ENCODE peak calls at places on chromosome 2, in five cellular contexts. M, K, F, T and H are unnamed samples.

GRCh38 chr2:220556658-220557057 is 929.2 kb downstream of the SLC4A3 start:
- DNase-seq in M (peak; percentile 43), K (no peak), F (peak; percentile 32), T (no peak), H (no peak)

GRCh38 chr2:60796573-60797509 is 40.8 kb downstream of the PAPOLG start:
- DNase-seq in M (no peak), K (no peak), F (no peak), T (no peak), H (peak; percentile 66)

GRCh38 chr2:143258126-143258892 is 129.1 kb downstream of the ARHGAP15 start:
- DNase-seq in M (no peak), K (no peak), F (no peak), T (no peak), H (no peak)

GRCh38 chr2:61117534-61117933 is 44.5 kb upstream of the C2orf74 start:
- DNase-seq in M (no peak), K (no peak), F (no peak), T (no peak), H (no peak)

GRCh38 chr2:219451626-219452360 is 17.1 kb downstream of the SPEG start:
- DNase-seq in M (no peak), K (peak; percentile 78), F (peak; percentile 28), T (no peak), H (no peak)

GRCh38 chr2:240237609-240238151 is 97.2 kb upstream of the OTOS start:
- DNase-seq in M (peak; percentile 85), K (no peak), F (peak; percentile 83), T (no peak), H (no peak)

GRCh38 chr2:217127744-217128143 is 267.9 kb upstream of the TNP1 start:
- DNase-seq in M (no peak), K (no peak), F (no peak), T (no peak), H (no peak)

GRCh38 chr2:201813996-201814845 is 7.9 kb downstream of the CDK15 start:
- DNase-seq in M (no peak), K (no peak), F (no peak), T (no peak), H (no peak)

GRCh38 chr2:36486546-36487044 is 111.4 kb downstream of the FEZ2 start:
- DNase-seq in M (peak; percentile 53), K (no peak), F (peak; percentile 14), T (no peak), H (no peak)

GRCh38 chr2:101546376-101547058 is 71.6 kb upstream of the RFX8 start:
- DNase-seq in M (peak; percentile 67), K (no peak), F (no peak), T (no peak), H (peak; percentile 53)

GRCh38 chr2:239152239-239152915 is 248.4 kb downstream of the HDAC4 start:
- DNase-seq in M (no peak), K (no peak), F (no peak), T (peak; percentile 33), H (no peak)

GRCh38 chr2:54878182-54878581 is 154.7 kb downstream of the EML6 start:
- DNase-seq in M (no peak), K (no peak), F (no peak), T (no peak), H (no peak)

GRCh38 chr2:120986898-120987650 is 251.4 kb downstream of the GLI2 start:
- DNase-seq in M (no peak), K (no peak), F (no peak), T (no peak), H (no peak)

GRCh38 chr2:39642054-39642742 is 23.5 kb upstream of the TMEM178A start:
- DNase-seq in M (peak; percentile 64), K (no peak), F (peak; percentile 58), T (no peak), H (no peak)

GRCh38 chr2:231306791-231307440 is 88.6 kb upstream of the B3GNT7 start:
- DNase-seq in M (peak; percentile 86), K (no peak), F (no peak), T (no peak), H (no peak)